ENCODE peak calls at places on chromosomes 3 and 15, in five cellular contexts. I is fibroblast of lung, K is HFF-Myc, Z is HFFc6, Y is A549. G is an unnamed sample.

GRCh38 chr3:119662604-119663377 is 2.4 kb upstream of the POPDC2 start:
- DNase-seq in I (peak; percentile 37), K (no peak), Y (no peak), Z (peak; percentile 44), G (no peak)

GRCh38 chr3:116864627-116864927 is 155.0 kb downstream of the TUSC7 start:
- DNase-seq in Z (no peak), Y (no peak), I (no peak), K (no peak), G (no peak)

GRCh38 chr3:194104041-194104751 is 31.8 kb upstream of the HES1 start:
- DNase-seq in Z (no peak), Y (no peak), K (no peak), I (no peak), G (no peak)

GRCh38 chr3:51538115-51538458 is 432 bp upstream of the RAD54L2 start:
- DNase-seq in K (no peak), Y (peak; percentile 17), Z (no peak), I (no peak), G (no peak)

GRCh38 chr15:77819841-77820728 is 187.4 kb upstream of the LINGO1 start:
- DNase-seq in I (no peak), Z (no peak), K (no peak), Y (peak; percentile 87), G (no peak)

GRCh38 chr3:194327414-194328079 is 23.6 kb downstream of the CPN2 start:
- DNase-seq in Y (no peak), K (no peak), Z (no peak), I (no peak), G (no peak)

GRCh38 chr3:108073712-108074431 is 17.0 kb downstream of the CD47 start:
- DNase-seq in K (no peak), I (no peak), Z (peak; percentile 44), Y (no peak), G (no peak)

GRCh38 chr15:50669611-50670010 is 17.0 kb downstream of the TRPM7 start:
- DNase-seq in I (no peak), Z (no peak), K (no peak), Y (no peak), G (no peak)

GRCh38 chr15:37015025-37015424 is 85.3 kb downstream of the MEIS2 start:
- DNase-seq in K (no peak), I (no peak), Y (no peak), Z (no peak), G (peak; percentile 67)

GRCh38 chr15:60661075-60661645 is 182.2 kb upstream of the ICE2 start:
- DNase-seq in Z (no peak), Y (no peak), K (no peak), I (no peak), G (no peak)

GRCh38 chr15:93028632-93029612 is 60.1 kb downstream of the RGMA start:
- DNase-seq in K (no peak), Z (peak; percentile 57), I (peak; percentile 98), Y (no peak), G (peak; percentile 93)

GRCh38 chr3:138051946-138052802 is 42.2 kb downstream of the CLDN18 start:
- DNase-seq in K (no peak), I (peak; percentile 60), Y (peak; percentile 7), Z (peak; percentile 50), G (peak; percentile 11)

GRCh38 chr3:151974067-151974466 is 100.6 kb downstream of the SUCNR1 start:
- DNase-seq in I (peak; percentile 53), K (no peak), Z (peak; percentile 64), Y (no peak), G (no peak)

GRCh38 chr3:184168363-184169120 is 6.1 kb upstream of the AP2M1 start:
- DNase-seq in I (peak; percentile 55), K (no peak), Y (no peak), Z (peak; percentile 93), G (no peak)

GRCh38 chr15:82587805-82588204 is 47.5 kb upstream of the RPS17 start:
- DNase-seq in Y (no peak), I (no peak), Z (no peak), K (no peak), G (no peak)

GRCh38 chr15:80530737-80531365 is 126.7 kb downstream of the ARNT2 start:
- DNase-seq in Z (no peak), I (peak; percentile 54), Y (no peak), K (no peak), G (peak; percentile 58)

GRCh38 chr3:40078590-40078989 is 230.9 kb upstream of the EIF1B start:
- DNase-seq in Z (no peak), I (no peak), K (no peak), Y (no peak), G (no peak)

GRCh38 chr3:162390891-162391290 is 894.3 kb downstream of the OTOL1 start:
- DNase-seq in Z (peak; percentile 85), Y (peak; percentile 30), K (peak; percentile 40), I (peak; percentile 23), G (no peak)

GRCh38 chr3:47791193-47791855 is 9.6 kb upstream of the SMARCC1 start:
- DNase-seq in K (no peak), I (no peak), Y (no peak), Z (peak; percentile 16), G (no peak)

GRCh38 chr15:40942865-40943264 is 10.4 kb upstream of the CHAC1 start:
- DNase-seq in Y (no peak), K (no peak), I (no peak), Z (no peak), G (no peak)

GRCh38 chr3:25142609-25143355 is 285.3 kb upstream of the RARB start:
- DNase-seq in Y (no peak), K (no peak), I (no peak), Z (no peak), G (no peak)

GRCh38 chr15:44738340-44738984 is 2.1 kb downstream of the TRIM69 start:
- DNase-seq in Z (peak; percentile 59), Y (peak; percentile 21), K (no peak), I (peak; percentile 82), G (no peak)

GRCh38 chr15:100334456-100334855 is 7.3 kb downstream of the ADAMTS17 start:
- DNase-seq in K (no peak), Y (no peak), Z (no peak), I (no peak), G (no peak)

GRCh38 chr3:99678926-99679325 is 40.5 kb downstream of the COL8A1 start:
- DNase-seq in Y (no peak), Z (no peak), K (no peak), I (no peak), G (no peak)

GRCh38 chr3:112090899-112091586 is 4.9 kb downstream of the C3orf52 start:
- DNase-seq in Y (no peak), Z (no peak), K (no peak), I (no peak), G (no peak)

GRCh38 chr15:25171856-25172687 is 217.3 kb downstream of the SNRPN start:
- DNase-seq in Y (no peak), K (no peak), Z (no peak), I (no peak), G (no peak)

GRCh38 chr15:98546325-98546724 is 102.0 kb upstream of the IGF1R start:
- DNase-seq in K (no peak), Y (no peak), I (no peak), Z (no peak), G (no peak)

GRCh38 chr15:73386886-73387506 is 18.2 kb upstream of the HCN4 start:
- DNase-seq in K (no peak), I (no peak), Z (no peak), Y (no peak), G (no peak)

GRCh38 chr15:66815322-66815721 is 113.3 kb downstream of the SMAD6 start:
- DNase-seq in Y (no peak), Z (peak; percentile 86), I (peak; percentile 93), K (peak; percentile 69), G (peak; percentile 70)

GRCh38 chr15:67051088-67051659 is 14.2 kb upstream of the SMAD3 start:
- DNase-seq in K (no peak), I (no peak), Y (no peak), Z (no peak), G (no peak)

GRCh38 chr3:146387566-146387965 is 81.8 kb downstream of the PLSCR2 start:
- DNase-seq in Z (no peak), K (no peak), I (no peak), Y (no peak), G (no peak)

GRCh38 chr3:146384786-146385185 is 84.6 kb downstream of the PLSCR2 start:
- DNase-seq in Z (no peak), I (no peak), K (no peak), Y (no peak), G (no peak)

GRCh38 chr3:146380052-146380451 is 89.3 kb downstream of the PLSCR2 start:
- DNase-seq in K (no peak), Y (no peak), I (no peak), Z (no peak), G (no peak)

DNA sequence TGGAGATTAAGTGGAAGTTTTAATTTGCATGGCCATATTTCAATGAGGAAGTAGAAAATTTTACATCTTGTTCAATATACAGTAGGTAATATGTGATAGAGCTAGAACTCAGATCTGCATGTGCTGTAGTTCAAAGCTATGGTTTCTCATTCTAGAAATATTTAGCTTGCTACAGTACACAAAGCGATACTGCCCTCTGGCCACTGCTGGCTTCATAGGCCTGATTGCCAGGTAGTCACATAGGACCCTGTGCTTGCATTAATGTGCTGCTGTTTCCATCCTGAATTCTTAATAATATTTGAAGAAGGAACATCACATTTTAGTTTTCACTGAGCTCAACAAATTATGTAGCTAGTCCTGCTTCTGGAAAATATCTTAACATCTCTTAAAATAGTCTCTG is 87.0 kb downstream of the PLSCR2 start:
- DNase-seq in K (peak; percentile 5), I (peak; percentile 66), Y (peak; percentile 13), Z (peak; percentile 19), G (no peak)
- TF ChIP-seq CTCF in K (peak; percentile 41), I (peak; percentile 9), Y (peak; percentile 48), Z (peak; percentile 51), G (peak; percentile 20)

GRCh38 chr3:27720029-27720518 is 2.0 kb downstream of the EOMES start:
- DNase-seq in Z (no peak), I (no peak), K (no peak), Y (no peak), G (no peak)

GRCh38 chr3:27722957-27723802 is 1.1 kb upstream of the EOMES start:
- DNase-seq in Y (no peak), K (no peak), I (no peak), Z (no peak), G (no peak)

GRCh38 chr3:27721717-27722564 is at the start of gene EOMES:
- DNase-seq in K (no peak), Z (no peak), I (peak; percentile 46), Y (peak; percentile 86), G (no peak)

GRCh38 chr3:27719306-27720003 is 2.7 kb downstream of the EOMES start:
- DNase-seq in Z (no peak), K (no peak), Y (no peak), I (no peak), G (no peak)

GRCh38 chr3:27720899-27721716 is 1.0 kb downstream of the EOMES start:
- DNase-seq in K (no peak), I (no peak), Z (no peak), Y (no peak), G (no peak)
- TF ChIP-seq CTCF in K (no peak), I (peak; percentile 22), Z (no peak), Y (no peak), G (no peak)

GRCh38 chr3:46065294-46065705 is 38.0 kb upstream of the XCR1 start:
- DNase-seq in I (no peak), K (no peak), Z (no peak), Y (no peak), G (no peak)
- TF ChIP-seq CTCF in I (no peak), K (no peak), Z (no peak), Y (no peak), G (no peak)

DNA sequence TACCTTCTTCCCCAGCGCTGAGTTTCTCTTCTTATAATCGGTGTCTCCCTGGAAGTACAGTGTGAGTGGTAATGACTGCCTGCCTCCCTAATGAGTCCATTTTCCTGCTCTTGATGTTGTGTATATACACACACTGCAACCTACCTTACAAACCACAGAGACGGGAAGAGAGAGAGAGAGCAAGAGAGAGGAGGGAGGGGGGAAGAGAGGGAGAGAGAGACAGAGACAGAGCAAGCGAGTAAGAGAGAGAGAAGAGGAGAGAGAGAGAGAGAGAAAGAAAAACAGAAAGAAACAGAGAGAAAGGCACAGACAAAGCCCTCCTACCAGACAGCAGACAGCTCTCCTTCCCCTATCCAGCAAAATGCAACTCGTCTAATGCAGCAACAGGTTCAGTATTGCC is 46.9 kb downstream of the ZBTB20 start:
- DNase-seq in Y (no peak), I (peak; percentile 83), Z (peak; percentile 44), K (no peak), G (peak; percentile 64)
- TF ChIP-seq CTCF in Y (no peak), I (no peak), Z (no peak), K (no peak), G (no peak)